ENCODE peak calls at places on chromosomes 3 and 15, in nine cellular contexts. J, Q, E, Y, L, K, N, M and G are unnamed samples.

GRCh38 chr3:94862703-94863102 is 799.8 kb downstream of the NSUN3 start:
- DNase-seq in J (no peak), Q (peak; percentile 54), E (peak; percentile 26), Y (no peak), L (no peak), K (peak; percentile 18), N (peak; percentile 13), M (peak; percentile 10), G (peak; percentile 1)

GRCh38 chr15:101167791-101168462 is 83.9 kb downstream of the CHSY1 start:
- DNase-seq in J (peak; percentile 42), Q (peak; percentile 77), E (peak; percentile 93), Y (peak; percentile 77), L (peak; percentile 61), K (peak; percentile 95), N (peak; percentile 96), M (no peak), G (peak; percentile 73)

GRCh38 chr15:58423858-58424608 is 7.8 kb upstream of the LIPC start:
- DNase-seq in J (no peak), Q (no peak), E (no peak), Y (no peak), L (no peak), K (no peak), N (no peak), M (no peak), G (no peak)

GRCh38 chr3:120171134-120171863 is 77.1 kb upstream of the GSK3B start:
- DNase-seq in J (no peak), Q (no peak), E (no peak), Y (no peak), L (no peak), K (no peak), N (peak; percentile 43), M (no peak), G (no peak)

GRCh38 chr15:90871716-90872480 is 3.5 kb downstream of the FURIN start:
- DNase-seq in J (no peak), Q (no peak), E (no peak), Y (no peak), L (no peak), K (no peak), N (no peak), M (no peak), G (no peak)

GRCh38 chr3:183298708-183299153 is 45.7 kb downstream of the B3GNT5 start:
- DNase-seq in J (no peak), Q (peak; percentile 86), E (peak; percentile 95), Y (no peak), L (peak; percentile 81), K (peak; percentile 90), N (peak; percentile 90), M (no peak), G (peak; percentile 88)

GRCh38 chr3:79367066-79367465 is 400.7 kb downstream of the ROBO1 start:
- DNase-seq in J (no peak), Q (peak; percentile 67), E (peak; percentile 79), Y (no peak), L (peak; percentile 10), K (peak; percentile 68), N (peak; percentile 19), M (no peak), G (no peak)

GRCh38 chr3:194570184-194570583 is 63.0 kb downstream of the TMEM44 start:
- DNase-seq in J (no peak), Q (no peak), E (no peak), Y (no peak), L (no peak), K (no peak), N (no peak), M (no peak), G (no peak)

GRCh38 chr3:16295298-16295890 is 30.4 kb downstream of the OXNAD1 start:
- DNase-seq in J (no peak), Q (no peak), E (no peak), Y (no peak), L (no peak), K (no peak), N (no peak), M (no peak), G (no peak)

GRCh38 chr3:182292586-182292985 is 500.7 kb upstream of the ATP11B start:
- DNase-seq in J (no peak), Q (no peak), E (no peak), Y (no peak), L (no peak), K (no peak), N (no peak), M (no peak), G (no peak)

GRCh38 chr3:138184994-138185393 is 2.1 kb upstream of the ARMC8 start:
- DNase-seq in J (no peak), Q (peak; percentile 63), E (no peak), Y (no peak), L (no peak), K (no peak), N (no peak), M (no peak), G (no peak)

GRCh38 chr15:63502137-63502801 is 2.1 kb upstream of the USP3 start:
- DNase-seq in J (peak; percentile 64), Q (peak; percentile 86), E (no peak), Y (no peak), L (no peak), K (peak; percentile 76), N (peak; percentile 78), M (no peak), G (no peak)

GRCh38 chr3:40843851-40844548 is 319.2 kb downstream of the ZNF621 start:
- DNase-seq in J (no peak), Q (peak; percentile 86), E (no peak), Y (no peak), L (no peak), K (no peak), N (peak; percentile 20), M (no peak), G (no peak)

GRCh38 chr3:51802091-51802720 is 23.2 kb upstream of the IQCF6 start:
- DNase-seq in J (no peak), Q (no peak), E (no peak), Y (no peak), L (no peak), K (no peak), N (no peak), M (no peak), G (no peak)

GRCh38 chr3:51798561-51798960 is 19.5 kb upstream of the IQCF6 start:
- DNase-seq in J (no peak), Q (no peak), E (no peak), Y (no peak), L (no peak), K (no peak), N (no peak), M (no peak), G (no peak)

GRCh38 chr3:51796859-51797258 is 17.8 kb upstream of the IQCF6 start:
- DNase-seq in J (no peak), Q (peak; percentile 55), E (no peak), Y (no peak), L (no peak), K (no peak), N (no peak), M (no peak), G (no peak)

GRCh38 chr3:51800758-51801140 is 21.7 kb upstream of the IQCF6 start:
- DNase-seq in J (no peak), Q (no peak), E (no peak), Y (no peak), L (no peak), K (no peak), N (no peak), M (no peak), G (no peak)

DNA sequence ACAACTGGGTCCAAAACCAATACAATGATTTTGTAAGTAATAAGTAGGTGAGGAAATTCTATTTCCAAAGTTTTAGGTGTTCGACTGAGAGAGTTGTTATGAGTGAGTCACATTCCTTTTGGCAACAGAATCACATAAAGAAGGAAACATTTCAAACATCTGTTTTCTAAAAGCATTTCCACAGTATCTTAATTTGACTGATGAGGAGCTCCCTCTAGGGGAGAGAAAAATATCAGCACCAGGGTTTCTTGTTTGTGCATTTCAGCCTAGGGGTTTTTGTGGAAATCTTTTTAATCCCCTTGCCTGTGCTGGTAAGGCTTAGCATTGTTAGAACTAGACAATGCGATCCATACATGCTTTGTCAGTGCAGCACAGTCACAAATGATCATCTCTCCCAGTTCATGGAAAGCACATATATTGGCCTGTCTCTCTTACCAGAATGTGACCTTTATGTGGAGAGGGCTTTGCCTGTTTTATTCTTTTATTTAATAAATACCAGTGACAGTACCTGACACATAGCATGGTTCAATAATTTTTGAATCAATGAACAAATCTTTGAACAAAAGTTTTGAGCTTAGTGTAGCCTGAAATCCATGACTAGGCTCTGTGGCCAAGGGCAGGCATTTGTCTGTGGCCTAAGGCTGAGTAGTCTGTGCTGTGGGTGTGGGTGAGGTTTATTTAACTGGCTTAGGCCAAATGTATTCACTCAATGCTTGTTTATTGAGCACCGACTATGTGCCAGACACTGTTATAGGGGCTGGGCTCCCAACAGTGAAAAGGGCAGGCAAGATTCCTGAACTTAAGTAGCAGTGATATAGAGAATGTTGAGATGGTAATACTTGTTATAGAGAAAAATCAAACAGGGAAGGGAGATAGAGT is 21.1 kb upstream of the IQCF6 start:
- DNase-seq in J (no peak), Q (peak; percentile 76), E (peak; percentile 74), Y (no peak), L (peak; percentile 48), K (peak; percentile 86), N (peak; percentile 85), M (peak; percentile 33), G (peak; percentile 70)
- TF ChIP-seq CTCF in J (peak; percentile 68), Q (peak; percentile 77), E (peak; percentile 71), Y (peak; percentile 59), L (peak; percentile 83), K (peak; percentile 84), N (peak; percentile 74), M (peak; percentile 75), G (peak; percentile 75)

GRCh38 chr3:58120075-58120812 is 90.5 kb downstream of the DNASE1L3 start:
- DNase-seq in J (peak; percentile 77), Q (no peak), E (no peak), Y (no peak), L (no peak), K (peak; percentile 38), N (peak; percentile 69), M (no peak), G (no peak)
- H3K4me3 ChIP-seq in J (peak overlapping the region; percentile 3), Q (no peak overlapping the region), E (no peak overlapping the region), Y (no peak overlapping the region), L (no peak overlapping the region), K (no peak overlapping the region), N (no peak overlapping the region), M (no peak overlapping the region), G (no peak overlapping the region)

DNA sequence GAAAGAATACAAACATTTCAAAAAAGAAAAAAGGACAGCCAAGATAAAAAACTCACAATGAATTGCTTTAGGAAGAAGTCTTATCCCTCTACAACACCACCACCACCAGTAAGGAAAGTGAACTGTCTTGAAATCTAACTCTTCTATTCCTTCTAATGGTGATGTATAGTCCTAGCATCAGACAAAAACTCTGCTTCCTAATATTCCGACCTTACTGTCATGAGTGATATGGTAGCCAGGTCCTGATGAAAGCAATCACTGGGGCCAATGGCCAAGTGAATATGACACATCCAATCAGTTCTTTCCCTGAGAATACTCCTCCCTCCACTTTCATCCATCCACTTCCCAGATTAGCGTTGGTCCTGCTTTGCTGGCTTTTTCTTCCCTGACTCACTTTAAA is 14.8 kb downstream of the GK5 start:
- DNase-seq in J (no peak), Q (no peak), E (no peak), Y (no peak), L (no peak), K (peak; percentile 62), N (peak; percentile 68), M (no peak), G (peak; percentile 18)
- TF ChIP-seq CTCF in J (no peak), Q (no peak), E (no peak), Y (no peak), L (no peak), K (peak; percentile 36), N (no peak), M (no peak), G (no peak)

DNA sequence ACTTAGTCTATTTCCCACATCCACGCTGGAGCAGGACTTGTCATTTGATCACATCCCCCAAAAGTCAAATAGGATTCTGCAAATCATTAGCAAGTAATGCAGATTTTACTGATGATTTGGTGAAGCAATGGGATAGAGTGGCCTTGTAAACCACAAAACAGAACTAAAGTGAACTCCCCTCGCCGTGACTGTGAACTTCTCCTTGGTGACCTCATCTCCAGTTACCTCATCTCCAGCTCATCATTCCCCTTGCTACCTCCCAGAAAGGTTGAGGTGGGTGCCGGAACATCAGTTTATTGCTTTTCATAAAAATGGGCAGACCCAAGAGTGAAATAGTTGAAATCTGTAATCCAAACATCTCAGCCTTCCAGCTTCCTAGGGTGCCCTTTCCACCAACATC is 36.7 kb upstream of the ADPGK start:
- DNase-seq in J (no peak), Q (no peak), E (no peak), Y (no peak), L (no peak), K (no peak), N (no peak), M (no peak), G (no peak)
- H3K4me3 ChIP-seq in J (no peak overlapping the region), Q (no peak overlapping the region), E (no peak overlapping the region), Y (no peak overlapping the region), L (no peak overlapping the region), K (no peak overlapping the region), N (no peak overlapping the region), M (no peak overlapping the region), G (no peak overlapping the region)